ENCODE peak calls at places on chromosomes 11 and 22, in five cellular contexts. One of them, this sample, is unnamed. For H3K27me3, the result is how much of the 10 kb centered on the place peaks cover.

GRCh38 chr11:32333335-32333991 is 101.9 kb downstream of the WT1 start:
- DNase-seq in psoas muscle: peak
- DNase-seq in heart left ventricle: peak
- DNase-seq in neural progenitor cell: peak
- DNase-seq in lower lobe of right lung: peak
- DNase-seq in this sample: no peak

GRCh38 chr22:19962909-19963806 is 21.5 kb upstream of the TXNRD2 start:
- DNase-seq in neural progenitor cell: no peak
- DNase-seq in heart left ventricle: no peak
- DNase-seq in psoas muscle: peak
- DNase-seq in lower lobe of right lung: peak
- DNase-seq in this sample: no peak

GRCh38 chr11:95154514-95154913 is 64.9 kb downstream of the ENDOD1 start:
- DNase-seq in psoas muscle: no peak
- DNase-seq in lower lobe of right lung: no peak
- DNase-seq in neural progenitor cell: peak
- DNase-seq in heart left ventricle: no peak
- DNase-seq in this sample: no peak

GRCh38 chr11:124747406-124748099 is 4.5 kb downstream of the VSIG2 start:
- DNase-seq in psoas muscle: no peak
- DNase-seq in neural progenitor cell: no peak
- DNase-seq in lower lobe of right lung: no peak
- DNase-seq in heart left ventricle: no peak
- DNase-seq in this sample: no peak

GRCh38 chr11:116948375-116948774 is 111.0 kb upstream of the APOA1 start:
- DNase-seq in neural progenitor cell: no peak
- DNase-seq in psoas muscle: no peak
- DNase-seq in heart left ventricle: no peak
- DNase-seq in lower lobe of right lung: no peak
- DNase-seq in this sample: no peak

GRCh38 chr22:39991164-39991860 is 3.4 kb upstream of the FAM83F start:
- DNase-seq in lower lobe of right lung: no peak
- DNase-seq in heart left ventricle: no peak
- DNase-seq in neural progenitor cell: no peak
- DNase-seq in psoas muscle: no peak
- DNase-seq in this sample: no peak

GRCh38 chr11:86818466-86819282 is 18.3 kb downstream of the PRSS23 start:
- DNase-seq in heart left ventricle: no peak
- DNase-seq in lower lobe of right lung: no peak
- DNase-seq in neural progenitor cell: peak
- DNase-seq in psoas muscle: no peak
- DNase-seq in this sample: no peak

GRCh38 chr22:48709976-48710375 is 1117.7 kb downstream of the BRD1 start:
- DNase-seq in neural progenitor cell: no peak
- DNase-seq in psoas muscle: no peak
- DNase-seq in heart left ventricle: no peak
- DNase-seq in lower lobe of right lung: no peak
- DNase-seq in this sample: no peak

DNA sequence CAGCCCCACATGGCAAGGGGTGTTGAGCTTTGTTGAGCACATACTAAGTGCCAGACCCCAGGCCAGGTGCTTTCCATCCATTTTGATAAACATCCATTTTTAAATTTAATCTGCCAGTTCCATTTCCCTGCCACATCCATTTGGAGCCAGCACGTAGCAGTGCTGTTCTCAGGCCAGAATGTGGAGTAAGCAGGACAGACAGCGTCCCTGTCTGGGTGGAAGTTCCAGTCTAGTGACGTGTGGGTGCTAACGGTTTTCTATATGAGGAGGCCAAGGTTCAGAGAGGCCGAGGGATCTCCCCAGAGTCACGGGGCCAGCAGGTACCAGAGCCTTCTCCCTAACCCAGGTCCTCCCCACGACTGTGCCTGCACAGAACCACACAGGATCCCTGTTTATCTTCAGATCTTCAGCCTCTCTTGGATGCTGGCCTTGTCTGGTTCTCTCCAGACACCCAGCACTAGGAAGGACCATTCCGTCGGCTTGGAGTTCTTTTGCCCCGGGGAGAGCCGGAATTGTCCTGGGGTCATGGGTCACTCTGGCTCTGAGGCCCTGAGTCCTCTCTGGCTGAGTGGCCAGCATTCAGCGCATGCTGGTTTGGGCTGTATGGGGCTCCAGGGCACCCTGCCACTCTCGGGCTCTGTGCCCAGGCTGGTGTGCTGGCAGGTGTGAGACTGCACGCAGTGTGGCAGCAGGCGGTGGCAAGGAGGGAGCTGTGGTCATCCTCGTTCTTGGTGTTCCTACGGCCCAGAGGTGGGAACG is 63.6 kb upstream of the PPARA start:
- DNase-seq in psoas muscle: peak
- DNase-seq in neural progenitor cell: no peak
- DNase-seq in lower lobe of right lung: peak
- DNase-seq in heart left ventricle: no peak
- DNase-seq in this sample: no peak
- H3K4me3 ChIP-seq in psoas muscle: peak
- H3K4me3 ChIP-seq in neural progenitor cell: no peak
- H3K4me3 ChIP-seq in lower lobe of right lung: peak
- H3K4me3 ChIP-seq in heart left ventricle: peak
- H3K4me3 ChIP-seq in this sample: peak

DNA sequence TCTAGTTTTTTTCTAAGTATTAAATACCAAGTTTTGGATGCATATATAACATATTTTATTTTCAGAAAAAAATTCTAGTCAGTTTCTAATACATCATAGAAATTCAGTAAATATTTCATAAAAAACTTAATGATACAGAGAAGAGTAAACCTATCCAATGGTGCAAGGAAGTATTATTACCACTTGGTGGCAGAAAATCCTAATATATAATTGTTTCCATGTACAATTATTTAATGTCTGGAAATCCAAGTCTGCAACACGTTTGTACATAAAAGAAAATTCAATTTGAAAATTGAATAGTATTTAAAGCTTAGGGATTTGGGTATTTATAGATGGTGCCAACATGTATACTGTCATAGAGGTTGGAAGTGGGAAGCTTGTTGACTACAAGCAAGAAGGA is 127.0 kb downstream of the TRPC6 start:
- DNase-seq in heart left ventricle: no peak
- DNase-seq in lower lobe of right lung: no peak
- DNase-seq in psoas muscle: no peak
- DNase-seq in neural progenitor cell: no peak
- DNase-seq in this sample: no peak
- TF ChIP-seq CTCF in heart left ventricle: peak
- TF ChIP-seq CTCF in lower lobe of right lung: peak
- TF ChIP-seq CTCF in psoas muscle: peak
- TF ChIP-seq CTCF in neural progenitor cell: peak
- TF ChIP-seq CTCF in this sample: peak

DNA sequence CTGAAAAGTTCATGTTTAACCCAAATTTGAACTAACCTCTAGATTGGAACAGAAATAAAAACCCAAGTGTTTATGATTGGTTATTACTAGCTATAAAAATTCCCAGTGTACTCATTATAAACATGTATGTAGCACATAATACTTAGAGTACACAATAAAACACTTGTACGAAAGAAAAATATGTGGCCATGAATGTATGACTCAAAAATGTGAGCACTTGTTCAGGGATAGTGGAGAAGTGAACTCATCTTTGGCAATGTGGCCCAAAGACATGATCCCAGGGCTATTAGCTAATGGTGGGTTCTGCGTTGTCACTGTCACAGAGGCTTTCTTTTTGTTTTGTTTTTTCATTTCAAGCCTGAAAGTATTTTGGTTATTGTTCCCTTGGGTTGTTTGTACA is 72.0 kb downstream of the PPFIBP2 start:
- DNase-seq in neural progenitor cell: no peak
- DNase-seq in lower lobe of right lung: no peak
- DNase-seq in heart left ventricle: no peak
- DNase-seq in psoas muscle: no peak
- DNase-seq in this sample: no peak
- H3K27me3 ChIP-seq in neural progenitor cell: under half
- H3K27me3 ChIP-seq in lower lobe of right lung: under half
- H3K27me3 ChIP-seq in heart left ventricle: under half
- H3K27me3 ChIP-seq in psoas muscle: under half
- H3K27me3 ChIP-seq in this sample: under half

DNA sequence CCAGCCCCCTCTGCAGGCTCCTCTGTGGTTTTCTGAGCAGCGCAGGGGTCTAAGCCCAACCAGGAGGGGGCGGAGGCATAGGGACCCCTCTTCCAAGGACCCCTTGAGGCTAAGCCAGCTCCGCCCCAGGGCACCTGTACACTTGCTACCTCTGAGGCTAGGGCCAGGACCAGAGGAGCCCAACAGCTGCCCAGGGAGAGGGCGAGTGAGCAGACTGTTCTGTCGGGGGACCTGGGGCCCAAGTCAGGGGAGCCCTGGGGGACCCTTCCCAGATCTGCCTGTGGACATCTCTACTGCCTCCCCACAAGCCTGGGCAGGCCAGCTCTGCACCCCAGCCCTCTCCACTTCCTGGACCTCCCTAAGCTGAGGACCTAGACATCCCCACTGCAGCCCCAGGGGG is 1.8 kb downstream of the B4GALNT4 start:
- DNase-seq in neural progenitor cell: no peak
- DNase-seq in heart left ventricle: no peak
- DNase-seq in psoas muscle: no peak
- DNase-seq in lower lobe of right lung: peak
- DNase-seq in this sample: no peak
- H3K4me3 ChIP-seq in neural progenitor cell: peak
- H3K4me3 ChIP-seq in heart left ventricle: no peak
- H3K4me3 ChIP-seq in psoas muscle: no peak
- H3K4me3 ChIP-seq in lower lobe of right lung: no peak
- H3K4me3 ChIP-seq in this sample: no peak

GRCh38 chr11:61954106-61955030 is 4.2 kb downstream of the BEST1 start:
- DNase-seq in lower lobe of right lung: no peak
- DNase-seq in psoas muscle: no peak
- DNase-seq in neural progenitor cell: no peak
- DNase-seq in heart left ventricle: no peak
- DNase-seq in this sample: no peak
- TF ChIP-seq CTCF in lower lobe of right lung: no peak
- TF ChIP-seq CTCF in psoas muscle: no peak
- TF ChIP-seq CTCF in neural progenitor cell: no peak
- TF ChIP-seq CTCF in heart left ventricle: no peak
- TF ChIP-seq CTCF in this sample: no peak

DNA sequence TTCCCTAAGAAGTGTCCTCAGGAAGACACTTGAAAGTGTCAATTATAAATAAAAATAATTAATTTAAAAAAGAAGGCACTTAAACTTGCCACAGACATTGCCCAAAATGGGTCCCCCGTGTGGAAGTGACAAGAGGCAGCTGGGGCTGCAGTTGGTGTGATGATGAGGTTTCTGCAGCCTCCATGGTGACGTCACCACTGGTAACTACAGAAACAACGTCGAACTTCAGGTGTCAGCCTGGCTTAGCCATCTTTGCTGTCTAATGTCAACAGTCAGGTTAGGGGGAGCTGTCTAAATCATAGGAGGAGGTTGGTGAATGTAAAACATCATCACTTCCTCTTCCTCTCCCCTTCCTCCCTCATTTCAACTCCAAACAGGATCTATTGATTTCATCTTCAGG is 328.6 kb downstream of the MN1 start:
- DNase-seq in lower lobe of right lung: no peak
- DNase-seq in heart left ventricle: no peak
- DNase-seq in neural progenitor cell: no peak
- DNase-seq in psoas muscle: no peak
- DNase-seq in this sample: no peak
- H3K27me3 ChIP-seq in lower lobe of right lung: under half
- H3K27me3 ChIP-seq in heart left ventricle: under half
- H3K27me3 ChIP-seq in neural progenitor cell: under half
- H3K27me3 ChIP-seq in psoas muscle: under half
- H3K27me3 ChIP-seq in this sample: under half

GRCh38 chr11:1106387-1106786 is 31.7 kb downstream of the MUC2 start:
- DNase-seq in heart left ventricle: no peak
- DNase-seq in lower lobe of right lung: no peak
- DNase-seq in psoas muscle: no peak
- DNase-seq in neural progenitor cell: no peak
- DNase-seq in this sample: no peak
- H3K4me3 ChIP-seq in heart left ventricle: no peak
- H3K4me3 ChIP-seq in lower lobe of right lung: no peak
- H3K4me3 ChIP-seq in psoas muscle: no peak
- H3K4me3 ChIP-seq in neural progenitor cell: no peak
- H3K4me3 ChIP-seq in this sample: no peak

GRCh38 chr22:50621948-50622722 is 5.8 kb downstream of the ARSA start:
- DNase-seq in neural progenitor cell: peak
- DNase-seq in psoas muscle: no peak
- DNase-seq in heart left ventricle: no peak
- DNase-seq in lower lobe of right lung: no peak
- DNase-seq in this sample: no peak
- TF ChIP-seq CTCF in neural progenitor cell: peak
- TF ChIP-seq CTCF in psoas muscle: no peak
- TF ChIP-seq CTCF in heart left ventricle: no peak
- TF ChIP-seq CTCF in lower lobe of right lung: peak
- TF ChIP-seq CTCF in this sample: peak

GRCh38 chr11:83782329-83782728 is 496.2 kb upstream of the CCDC90B start:
- DNase-seq in psoas muscle: no peak
- DNase-seq in lower lobe of right lung: no peak
- DNase-seq in heart left ventricle: no peak
- DNase-seq in neural progenitor cell: no peak
- DNase-seq in this sample: no peak
- H3K27me3 ChIP-seq in psoas muscle: under half
- H3K27me3 ChIP-seq in lower lobe of right lung: under half
- H3K27me3 ChIP-seq in heart left ventricle: under half
- H3K27me3 ChIP-seq in neural progenitor cell: under half
- H3K27me3 ChIP-seq in this sample: under half